ENCODE peak calls at places on chromosomes 13 and 19, in ten cellular contexts. One of them, this sample, is unnamed.

GRCh38 chr19:11381535-11382369 is 2.4 kb downstream of the EPOR start:
- DNase-seq in OCI-LY7: peak; percentile 93
- DNase-seq in HFF-Myc: peak; percentile 70
- DNase-seq in A549: peak; percentile 96
- DNase-seq in breast epithelium: no peak
- DNase-seq in HCT116: peak; percentile 90
- DNase-seq in cardiac muscle cell: peak; percentile 93
- DNase-seq in IMR-90: peak; percentile 88
- DNase-seq in AG04450: no peak
- DNase-seq in body of pancreas: peak; percentile 19
- DNase-seq in this sample: peak; percentile 64

GRCh38 chr19:10769533-10770491 is 51.9 kb downstream of the DNM2 start:
- DNase-seq in OCI-LY7: peak; percentile 21
- DNase-seq in HFF-Myc: no peak
- DNase-seq in A549: peak; percentile 48
- DNase-seq in breast epithelium: no peak
- DNase-seq in HCT116: no peak
- DNase-seq in cardiac muscle cell: peak; percentile 42
- DNase-seq in IMR-90: peak; percentile 26
- DNase-seq in AG04450: no peak
- DNase-seq in body of pancreas: peak; percentile 83
- DNase-seq in this sample: no peak

GRCh38 chr13:34044660-34045080 is 226.7 kb downstream of the RFC3 start:
- DNase-seq in OCI-LY7: no peak
- DNase-seq in HFF-Myc: peak; percentile 83
- DNase-seq in A549: peak; percentile 75
- DNase-seq in breast epithelium: no peak
- DNase-seq in HCT116: peak; percentile 69
- DNase-seq in cardiac muscle cell: peak; percentile 63
- DNase-seq in IMR-90: peak; percentile 33
- DNase-seq in AG04450: peak; percentile 18
- DNase-seq in body of pancreas: no peak
- DNase-seq in this sample: no peak

GRCh38 chr13:106033634-106034033 is 501.8 kb downstream of the EFNB2 start:
- DNase-seq in OCI-LY7: no peak
- DNase-seq in HFF-Myc: no peak
- DNase-seq in A549: peak; percentile 27
- DNase-seq in breast epithelium: no peak
- DNase-seq in HCT116: no peak
- DNase-seq in cardiac muscle cell: peak; percentile 87
- DNase-seq in IMR-90: peak; percentile 59
- DNase-seq in AG04450: peak; percentile 15
- DNase-seq in body of pancreas: peak; percentile 21
- DNase-seq in this sample: no peak

GRCh38 chr19:28403698-28404099 is 809.3 kb downstream of the UQCRFS1 start:
- DNase-seq in OCI-LY7: no peak
- DNase-seq in HFF-Myc: no peak
- DNase-seq in A549: no peak
- DNase-seq in breast epithelium: no peak
- DNase-seq in HCT116: no peak
- DNase-seq in cardiac muscle cell: no peak
- DNase-seq in IMR-90: no peak
- DNase-seq in AG04450: no peak
- DNase-seq in body of pancreas: no peak
- DNase-seq in this sample: no peak

GRCh38 chr19:19485998-19486290 is 29.4 kb downstream of the TSSK6 start:
- DNase-seq in OCI-LY7: no peak
- DNase-seq in HFF-Myc: no peak
- DNase-seq in A549: no peak
- DNase-seq in breast epithelium: no peak
- DNase-seq in HCT116: no peak
- DNase-seq in cardiac muscle cell: no peak
- DNase-seq in IMR-90: no peak
- DNase-seq in AG04450: no peak
- DNase-seq in body of pancreas: no peak
- DNase-seq in this sample: no peak

GRCh38 chr19:33394006-33394722 is 20.7 kb downstream of the CEBPG start:
- DNase-seq in OCI-LY7: no peak
- DNase-seq in HFF-Myc: no peak
- DNase-seq in A549: no peak
- DNase-seq in breast epithelium: no peak
- DNase-seq in HCT116: no peak
- DNase-seq in cardiac muscle cell: peak; percentile 81
- DNase-seq in IMR-90: peak; percentile 69
- DNase-seq in AG04450: no peak
- DNase-seq in body of pancreas: no peak
- DNase-seq in this sample: no peak

GRCh38 chr13:28655566-28655965 is 3.4 kb upstream of the POMP start:
- DNase-seq in OCI-LY7: no peak
- DNase-seq in HFF-Myc: no peak
- DNase-seq in A549: no peak
- DNase-seq in breast epithelium: no peak
- DNase-seq in HCT116: no peak
- DNase-seq in cardiac muscle cell: peak; percentile 46
- DNase-seq in IMR-90: peak; percentile 80
- DNase-seq in AG04450: no peak
- DNase-seq in body of pancreas: no peak
- DNase-seq in this sample: no peak

GRCh38 chr19:45768644-45769053 is 403 bp downstream of the SIX5 start:
- DNase-seq in OCI-LY7: peak; percentile 64
- DNase-seq in HFF-Myc: no peak
- DNase-seq in A549: peak; percentile 79
- DNase-seq in breast epithelium: no peak
- DNase-seq in HCT116: no peak
- DNase-seq in cardiac muscle cell: peak; percentile 64
- DNase-seq in IMR-90: peak; percentile 41
- DNase-seq in AG04450: no peak
- DNase-seq in body of pancreas: peak; percentile 58
- DNase-seq in this sample: no peak

GRCh38 chr19:51127755-51128154 is 3.0 kb downstream of the SIGLEC9 start:
- DNase-seq in OCI-LY7: no peak
- DNase-seq in HFF-Myc: no peak
- DNase-seq in A549: no peak
- DNase-seq in breast epithelium: no peak
- DNase-seq in HCT116: no peak
- DNase-seq in cardiac muscle cell: peak; percentile 88
- DNase-seq in IMR-90: peak; percentile 47
- DNase-seq in AG04450: no peak
- DNase-seq in body of pancreas: no peak
- DNase-seq in this sample: no peak

GRCh38 chr19:2575734-2576481 is 100.0 kb downstream of the GADD45B start:
- DNase-seq in OCI-LY7: no peak
- DNase-seq in HFF-Myc: no peak
- DNase-seq in A549: no peak
- DNase-seq in breast epithelium: peak; percentile 90
- DNase-seq in HCT116: no peak
- DNase-seq in cardiac muscle cell: peak; percentile 95
- DNase-seq in IMR-90: peak; percentile 69
- DNase-seq in AG04450: peak; percentile 45
- DNase-seq in body of pancreas: peak; percentile 48
- DNase-seq in this sample: no peak

GRCh38 chr13:105982219-105982618 is 553.2 kb downstream of the EFNB2 start:
- DNase-seq in OCI-LY7: no peak
- DNase-seq in HFF-Myc: no peak
- DNase-seq in A549: no peak
- DNase-seq in breast epithelium: no peak
- DNase-seq in HCT116: no peak
- DNase-seq in cardiac muscle cell: no peak
- DNase-seq in IMR-90: no peak
- DNase-seq in AG04450: no peak
- DNase-seq in body of pancreas: no peak
- DNase-seq in this sample: no peak

GRCh38 chr19:38669532-38669931 is 22.1 kb downstream of the ACTN4 start:
- DNase-seq in OCI-LY7: no peak
- DNase-seq in HFF-Myc: no peak
- DNase-seq in A549: no peak
- DNase-seq in breast epithelium: no peak
- DNase-seq in HCT116: no peak
- DNase-seq in cardiac muscle cell: no peak
- DNase-seq in IMR-90: no peak
- DNase-seq in AG04450: no peak
- DNase-seq in body of pancreas: no peak
- DNase-seq in this sample: no peak

DNA sequence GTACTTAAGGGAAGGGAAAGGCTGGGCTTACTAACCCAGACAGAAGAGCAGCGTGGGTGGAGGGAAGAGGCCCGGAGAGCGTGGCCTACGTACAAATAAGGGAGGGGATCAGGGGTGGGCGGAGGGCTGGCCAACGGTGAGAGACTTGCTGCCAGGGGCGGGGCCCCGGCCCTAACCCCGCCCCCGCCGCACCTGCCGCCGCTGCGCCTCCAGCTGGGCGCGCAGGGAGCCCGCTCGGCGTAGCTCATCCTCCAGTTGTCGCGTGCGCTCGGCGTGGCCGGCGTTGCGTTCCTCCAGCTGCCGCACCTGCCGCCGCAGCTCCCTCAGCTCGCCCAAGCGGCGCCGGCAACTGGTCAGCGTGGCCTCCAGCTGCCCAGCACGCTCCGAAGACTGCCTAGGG is 5.7 kb downstream of the HOOK2 start:
- DNase-seq in OCI-LY7: no peak
- DNase-seq in HFF-Myc: no peak
- DNase-seq in A549: no peak
- DNase-seq in breast epithelium: no peak
- DNase-seq in HCT116: no peak
- DNase-seq in cardiac muscle cell: no peak
- DNase-seq in IMR-90: no peak
- DNase-seq in AG04450: no peak
- DNase-seq in body of pancreas: no peak
- DNase-seq in this sample: no peak
- H3K4me3 ChIP-seq in OCI-LY7: no peak overlapping the region
- H3K4me3 ChIP-seq in HFF-Myc: no peak overlapping the region
- H3K4me3 ChIP-seq in A549: no peak overlapping the region
- H3K4me3 ChIP-seq in breast epithelium: no peak overlapping the region
- H3K4me3 ChIP-seq in HCT116: no peak overlapping the region
- H3K4me3 ChIP-seq in cardiac muscle cell: no peak overlapping the region
- H3K4me3 ChIP-seq in IMR-90: no peak overlapping the region
- H3K4me3 ChIP-seq in AG04450: no peak overlapping the region
- H3K4me3 ChIP-seq in body of pancreas: no peak overlapping the region
- H3K4me3 ChIP-seq in this sample: no peak overlapping the region

DNA sequence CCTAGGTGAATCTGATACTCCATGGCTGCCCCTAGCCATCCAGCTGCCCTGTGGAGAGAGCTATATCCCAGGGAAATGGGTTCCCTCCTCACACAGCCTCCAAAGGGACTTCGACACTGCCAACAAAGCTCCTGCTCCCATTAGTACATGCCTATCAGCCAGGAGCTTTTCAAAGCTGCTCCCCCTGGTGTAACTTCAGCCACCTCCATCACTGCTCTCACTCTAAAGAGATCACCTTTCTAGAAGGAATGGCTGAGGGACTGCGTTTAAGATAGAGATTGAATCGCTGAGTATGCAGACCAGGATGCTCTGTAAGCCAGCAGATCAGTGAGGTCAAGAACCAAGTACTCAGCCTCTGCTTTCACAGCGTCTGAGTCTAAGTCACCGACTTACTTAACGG is 213.7 kb downstream of the NALCN start:
- DNase-seq in OCI-LY7: no peak
- DNase-seq in HFF-Myc: no peak
- DNase-seq in A549: peak; percentile 2
- DNase-seq in breast epithelium: no peak
- DNase-seq in HCT116: no peak
- DNase-seq in cardiac muscle cell: no peak
- DNase-seq in IMR-90: no peak
- DNase-seq in AG04450: no peak
- DNase-seq in body of pancreas: no peak
- DNase-seq in this sample: no peak
- TF ChIP-seq CTCF in OCI-LY7: no peak
- TF ChIP-seq CTCF in HFF-Myc: no peak
- TF ChIP-seq CTCF in A549: no peak
- TF ChIP-seq CTCF in breast epithelium: no peak
- TF ChIP-seq CTCF in HCT116: no peak
- TF ChIP-seq CTCF in cardiac muscle cell: no peak
- TF ChIP-seq CTCF in IMR-90: no peak
- TF ChIP-seq CTCF in AG04450: no peak
- TF ChIP-seq CTCF in body of pancreas: no peak
- TF ChIP-seq CTCF in this sample: no peak

DNA sequence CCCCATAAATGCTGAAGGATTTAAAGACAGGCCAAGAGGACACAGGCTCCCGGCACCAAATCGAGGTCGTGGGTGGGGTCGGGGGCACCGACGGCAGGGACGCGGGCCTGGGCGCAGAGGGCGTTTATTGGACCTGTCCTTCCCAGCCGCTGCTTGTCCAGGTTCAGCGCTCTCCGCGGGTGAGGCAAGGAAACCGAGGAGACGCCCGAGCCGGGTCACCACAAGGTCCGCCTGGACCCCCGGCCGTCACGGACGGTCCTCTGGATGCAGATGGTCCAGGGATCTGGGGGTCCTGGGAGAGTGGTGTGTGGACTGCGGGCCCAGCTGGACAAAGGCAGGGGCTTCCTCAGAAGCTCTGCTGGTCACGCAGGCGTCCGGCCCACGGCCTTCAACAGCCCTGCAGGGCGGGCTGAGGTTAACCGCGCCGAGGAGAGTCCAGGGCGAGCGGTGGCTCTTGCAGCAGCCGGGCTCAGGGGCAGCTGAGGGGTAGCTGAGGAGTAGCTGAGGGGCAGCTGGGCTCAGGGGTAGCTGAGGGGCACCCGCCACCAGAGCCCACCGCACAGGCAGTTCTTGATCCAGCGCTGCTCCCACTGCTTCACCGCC is 8.5 kb downstream of the CFD start:
- DNase-seq in OCI-LY7: no peak
- DNase-seq in HFF-Myc: no peak
- DNase-seq in A549: no peak
- DNase-seq in breast epithelium: no peak
- DNase-seq in HCT116: no peak
- DNase-seq in cardiac muscle cell: no peak
- DNase-seq in IMR-90: no peak
- DNase-seq in AG04450: no peak
- DNase-seq in body of pancreas: no peak
- DNase-seq in this sample: no peak
- H3K4me3 ChIP-seq in OCI-LY7: no peak overlapping the region
- H3K4me3 ChIP-seq in HFF-Myc: no peak overlapping the region
- H3K4me3 ChIP-seq in A549: no peak overlapping the region
- H3K4me3 ChIP-seq in breast epithelium: no peak overlapping the region
- H3K4me3 ChIP-seq in HCT116: no peak overlapping the region
- H3K4me3 ChIP-seq in cardiac muscle cell: no peak overlapping the region
- H3K4me3 ChIP-seq in IMR-90: no peak overlapping the region
- H3K4me3 ChIP-seq in AG04450: no peak overlapping the region
- H3K4me3 ChIP-seq in body of pancreas: no peak overlapping the region
- H3K4me3 ChIP-seq in this sample: no peak overlapping the region

DNA sequence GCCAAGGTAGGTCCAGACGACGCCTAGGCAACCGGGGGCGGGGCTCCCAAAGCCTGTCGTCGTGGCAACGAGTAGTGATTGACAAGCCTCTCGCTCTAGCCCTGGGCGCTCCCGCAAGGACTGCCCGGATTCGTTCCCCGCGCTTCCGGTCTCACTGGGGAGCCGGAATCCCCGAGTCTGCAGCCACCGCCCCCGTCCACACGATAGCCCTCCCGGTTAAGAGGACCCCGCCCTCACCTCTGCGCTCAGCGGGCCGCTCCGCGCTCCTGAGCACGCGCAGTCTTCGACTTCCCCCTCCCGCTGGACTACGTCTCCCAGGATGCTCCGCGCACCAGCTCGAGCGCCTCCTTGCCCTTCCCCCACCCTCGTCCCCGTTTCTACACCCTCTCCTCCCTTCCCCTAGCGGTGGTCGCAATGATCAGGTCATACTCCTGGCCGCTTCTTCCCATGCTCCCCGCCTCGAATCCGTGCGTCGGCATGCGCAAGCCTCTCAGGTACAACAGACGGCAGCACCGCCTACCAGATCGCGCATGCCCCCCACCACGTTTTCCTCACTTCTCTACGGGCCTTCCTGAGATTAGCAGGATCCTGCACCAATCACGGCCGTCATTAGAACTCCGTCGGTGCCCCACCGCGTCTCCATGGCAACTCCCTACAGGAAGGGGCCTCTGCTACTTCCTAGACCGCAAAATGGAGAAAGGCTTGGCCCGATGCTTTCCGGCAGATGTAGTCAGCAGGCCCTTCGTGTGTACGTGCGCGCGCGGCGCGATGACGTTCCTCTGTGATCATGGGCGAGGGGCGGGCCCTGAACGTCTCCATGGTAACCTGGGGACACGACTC is at the start of gene MZF1:
- DNase-seq in OCI-LY7: peak; percentile 100
- DNase-seq in HFF-Myc: peak; percentile 100
- DNase-seq in A549: peak; percentile 100
- DNase-seq in breast epithelium: peak; percentile 99
- DNase-seq in HCT116: peak; percentile 100
- DNase-seq in cardiac muscle cell: peak; percentile 100
- DNase-seq in IMR-90: peak; percentile 100
- DNase-seq in AG04450: peak; percentile 100
- DNase-seq in body of pancreas: peak; percentile 99
- DNase-seq in this sample: peak; percentile 100
- TF ChIP-seq CTCF in OCI-LY7: no peak
- TF ChIP-seq CTCF in HFF-Myc: no peak
- TF ChIP-seq CTCF in A549: no peak
- TF ChIP-seq CTCF in breast epithelium: peak; percentile 66
- TF ChIP-seq CTCF in HCT116: no peak
- TF ChIP-seq CTCF in cardiac muscle cell: no peak
- TF ChIP-seq CTCF in IMR-90: no peak
- TF ChIP-seq CTCF in AG04450: peak; percentile 25
- TF ChIP-seq CTCF in body of pancreas: peak; percentile 63
- TF ChIP-seq CTCF in this sample: no peak